ENCODE peak calls at places on chromosomes 2 and 18, in eight cellular contexts. One of them, this sample, is unnamed.

GRCh38 chr2:46331099-46331766 is 34.0 kb downstream of the EPAS1 start:
- DNase-seq in hippocampal formation: no peak
- DNase-seq in stimulated activated CD4-positive, alpha-beta T cell treated with anti-CD3 and anti-CD28 coated beads, TNF-alpha, amount 100 ng/mL, for 1 hour: no peak
- DNase-seq in neural progenitor cell: no peak
- DNase-seq in caudate nucleus: no peak
- DNase-seq in brain microvascular endothelial cell: no peak
- DNase-seq in left ventricle myocardium superior: no peak
- DNase-seq in stomach: no peak
- DNase-seq in this sample: no peak

GRCh38 chr18:49492694-49493033 is 5.6 kb upstream of the C18orf32 start:
- DNase-seq in hippocampal formation: no peak
- DNase-seq in left ventricle myocardium superior: no peak
- DNase-seq in stomach: no peak
- DNase-seq in brain microvascular endothelial cell: no peak
- DNase-seq in stimulated activated CD4-positive, alpha-beta T cell treated with anti-CD3 and anti-CD28 coated beads, TNF-alpha, amount 100 ng/mL, for 1 hour: no peak
- DNase-seq in caudate nucleus: no peak
- DNase-seq in neural progenitor cell: no peak
- DNase-seq in this sample: no peak

GRCh38 chr2:70161069-70161534 is 29.7 kb downstream of the C2orf42 start:
- DNase-seq in neural progenitor cell: no peak
- DNase-seq in left ventricle myocardium superior: no peak
- DNase-seq in caudate nucleus: no peak
- DNase-seq in hippocampal formation: no peak
- DNase-seq in stomach: no peak
- DNase-seq in brain microvascular endothelial cell: no peak
- DNase-seq in stimulated activated CD4-positive, alpha-beta T cell treated with anti-CD3 and anti-CD28 coated beads, TNF-alpha, amount 100 ng/mL, for 1 hour: no peak
- DNase-seq in this sample: no peak

GRCh38 chr2:219285894-219286425 is 6.8 kb downstream of the DNAJB2 start:
- DNase-seq in stomach: no peak
- DNase-seq in brain microvascular endothelial cell: peak; percentile 28
- DNase-seq in hippocampal formation: peak; percentile 56
- DNase-seq in neural progenitor cell: peak; percentile 84
- DNase-seq in stimulated activated CD4-positive, alpha-beta T cell treated with anti-CD3 and anti-CD28 coated beads, TNF-alpha, amount 100 ng/mL, for 1 hour: no peak
- DNase-seq in left ventricle myocardium superior: no peak
- DNase-seq in caudate nucleus: no peak
- DNase-seq in this sample: no peak

GRCh38 chr2:112187805-112188596 is 49.8 kb downstream of the FBLN7 start:
- DNase-seq in caudate nucleus: no peak
- DNase-seq in hippocampal formation: no peak
- DNase-seq in neural progenitor cell: no peak
- DNase-seq in stomach: no peak
- DNase-seq in left ventricle myocardium superior: no peak
- DNase-seq in brain microvascular endothelial cell: no peak
- DNase-seq in stimulated activated CD4-positive, alpha-beta T cell treated with anti-CD3 and anti-CD28 coated beads, TNF-alpha, amount 100 ng/mL, for 1 hour: peak; percentile 58
- DNase-seq in this sample: peak; percentile 64

GRCh38 chr2:236033462-236033861 is 134.7 kb downstream of the GBX2 start:
- DNase-seq in stomach: no peak
- DNase-seq in brain microvascular endothelial cell: no peak
- DNase-seq in hippocampal formation: no peak
- DNase-seq in neural progenitor cell: no peak
- DNase-seq in caudate nucleus: no peak
- DNase-seq in left ventricle myocardium superior: no peak
- DNase-seq in stimulated activated CD4-positive, alpha-beta T cell treated with anti-CD3 and anti-CD28 coated beads, TNF-alpha, amount 100 ng/mL, for 1 hour: no peak
- DNase-seq in this sample: no peak

GRCh38 chr2:148979919-148980277 is 58.6 kb upstream of the LYPD6B start:
- DNase-seq in stimulated activated CD4-positive, alpha-beta T cell treated with anti-CD3 and anti-CD28 coated beads, TNF-alpha, amount 100 ng/mL, for 1 hour: no peak
- DNase-seq in hippocampal formation: no peak
- DNase-seq in left ventricle myocardium superior: no peak
- DNase-seq in neural progenitor cell: peak; percentile 61
- DNase-seq in stomach: no peak
- DNase-seq in caudate nucleus: no peak
- DNase-seq in brain microvascular endothelial cell: no peak
- DNase-seq in this sample: no peak

GRCh38 chr2:188129677-188130076 is 162.0 kb upstream of the GULP1 start:
- DNase-seq in neural progenitor cell: no peak
- DNase-seq in stomach: no peak
- DNase-seq in stimulated activated CD4-positive, alpha-beta T cell treated with anti-CD3 and anti-CD28 coated beads, TNF-alpha, amount 100 ng/mL, for 1 hour: no peak
- DNase-seq in caudate nucleus: no peak
- DNase-seq in brain microvascular endothelial cell: no peak
- DNase-seq in hippocampal formation: no peak
- DNase-seq in left ventricle myocardium superior: no peak
- DNase-seq in this sample: no peak

GRCh38 chr2:174546519-174547506 is 50.8 kb downstream of the WIPF1 start:
- DNase-seq in stimulated activated CD4-positive, alpha-beta T cell treated with anti-CD3 and anti-CD28 coated beads, TNF-alpha, amount 100 ng/mL, for 1 hour: no peak
- DNase-seq in stomach: no peak
- DNase-seq in left ventricle myocardium superior: no peak
- DNase-seq in hippocampal formation: peak; percentile 54
- DNase-seq in brain microvascular endothelial cell: peak; percentile 45
- DNase-seq in neural progenitor cell: peak; percentile 65
- DNase-seq in caudate nucleus: peak; percentile 13
- DNase-seq in this sample: no peak

GRCh38 chr18:13823707-13824395 is at the start of gene MC5R:
- DNase-seq in stimulated activated CD4-positive, alpha-beta T cell treated with anti-CD3 and anti-CD28 coated beads, TNF-alpha, amount 100 ng/mL, for 1 hour: peak; percentile 75
- DNase-seq in left ventricle myocardium superior: peak; percentile 82
- DNase-seq in neural progenitor cell: peak; percentile 88
- DNase-seq in caudate nucleus: peak; percentile 24
- DNase-seq in brain microvascular endothelial cell: peak; percentile 12
- DNase-seq in hippocampal formation: peak; percentile 26
- DNase-seq in stomach: peak; percentile 72
- DNase-seq in this sample: peak; percentile 58

GRCh38 chr2:28457237-28457636 is 38.6 kb upstream of the PLB1 start:
- DNase-seq in neural progenitor cell: peak; percentile 26
- DNase-seq in brain microvascular endothelial cell: no peak
- DNase-seq in stomach: no peak
- DNase-seq in hippocampal formation: no peak
- DNase-seq in left ventricle myocardium superior: no peak
- DNase-seq in caudate nucleus: no peak
- DNase-seq in stimulated activated CD4-positive, alpha-beta T cell treated with anti-CD3 and anti-CD28 coated beads, TNF-alpha, amount 100 ng/mL, for 1 hour: no peak
- DNase-seq in this sample: no peak

GRCh38 chr18:6219116-6219717 is 195.5 kb downstream of the L3MBTL4 start:
- DNase-seq in hippocampal formation: no peak
- DNase-seq in neural progenitor cell: peak; percentile 87
- DNase-seq in stimulated activated CD4-positive, alpha-beta T cell treated with anti-CD3 and anti-CD28 coated beads, TNF-alpha, amount 100 ng/mL, for 1 hour: no peak
- DNase-seq in stomach: no peak
- DNase-seq in caudate nucleus: no peak
- DNase-seq in left ventricle myocardium superior: peak; percentile 34
- DNase-seq in brain microvascular endothelial cell: peak; percentile 49
- DNase-seq in this sample: no peak

GRCh38 chr2:195364015-195364965 is 292.7 kb upstream of the SLC39A10 start:
- DNase-seq in hippocampal formation: no peak
- DNase-seq in left ventricle myocardium superior: no peak
- DNase-seq in caudate nucleus: no peak
- DNase-seq in brain microvascular endothelial cell: peak; percentile 45
- DNase-seq in stimulated activated CD4-positive, alpha-beta T cell treated with anti-CD3 and anti-CD28 coated beads, TNF-alpha, amount 100 ng/mL, for 1 hour: no peak
- DNase-seq in stomach: no peak
- DNase-seq in neural progenitor cell: no peak
- DNase-seq in this sample: no peak

GRCh38 chr2:82089518-82089917 is 1785.0 kb upstream of the LRRTM1 start:
- DNase-seq in neural progenitor cell: no peak
- DNase-seq in left ventricle myocardium superior: no peak
- DNase-seq in hippocampal formation: no peak
- DNase-seq in caudate nucleus: no peak
- DNase-seq in stomach: no peak
- DNase-seq in stimulated activated CD4-positive, alpha-beta T cell treated with anti-CD3 and anti-CD28 coated beads, TNF-alpha, amount 100 ng/mL, for 1 hour: no peak
- DNase-seq in brain microvascular endothelial cell: no peak
- DNase-seq in this sample: no peak

GRCh38 chr2:172408143-172408766 is 19.1 kb upstream of the ITGA6 start:
- DNase-seq in caudate nucleus: no peak
- DNase-seq in neural progenitor cell: peak; percentile 18
- DNase-seq in left ventricle myocardium superior: no peak
- DNase-seq in hippocampal formation: no peak
- DNase-seq in stimulated activated CD4-positive, alpha-beta T cell treated with anti-CD3 and anti-CD28 coated beads, TNF-alpha, amount 100 ng/mL, for 1 hour: no peak
- DNase-seq in brain microvascular endothelial cell: no peak
- DNase-seq in stomach: no peak
- DNase-seq in this sample: no peak

GRCh38 chr2:230797515-230798495 is 66.9 kb upstream of the ITM2C start:
- DNase-seq in hippocampal formation: no peak
- DNase-seq in stimulated activated CD4-positive, alpha-beta T cell treated with anti-CD3 and anti-CD28 coated beads, TNF-alpha, amount 100 ng/mL, for 1 hour: no peak
- DNase-seq in left ventricle myocardium superior: no peak
- DNase-seq in stomach: no peak
- DNase-seq in caudate nucleus: no peak
- DNase-seq in neural progenitor cell: no peak
- DNase-seq in brain microvascular endothelial cell: peak; percentile 32
- DNase-seq in this sample: no peak

GRCh38 chr2:236538242-236538641 is 31.4 kb upstream of the ACKR3 start:
- DNase-seq in caudate nucleus: no peak
- DNase-seq in neural progenitor cell: no peak
- DNase-seq in stomach: no peak
- DNase-seq in hippocampal formation: no peak
- DNase-seq in brain microvascular endothelial cell: no peak
- DNase-seq in left ventricle myocardium superior: no peak
- DNase-seq in stimulated activated CD4-positive, alpha-beta T cell treated with anti-CD3 and anti-CD28 coated beads, TNF-alpha, amount 100 ng/mL, for 1 hour: no peak
- DNase-seq in this sample: no peak

GRCh38 chr2:71186973-71187372 is 39.9 kb downstream of the PAIP2B start:
- DNase-seq in stomach: no peak
- DNase-seq in stimulated activated CD4-positive, alpha-beta T cell treated with anti-CD3 and anti-CD28 coated beads, TNF-alpha, amount 100 ng/mL, for 1 hour: no peak
- DNase-seq in neural progenitor cell: no peak
- DNase-seq in caudate nucleus: no peak
- DNase-seq in left ventricle myocardium superior: no peak
- DNase-seq in hippocampal formation: no peak
- DNase-seq in brain microvascular endothelial cell: no peak
- DNase-seq in this sample: no peak

GRCh38 chr18:21943456-21943855 is 202.9 kb downstream of the MIB1 start:
- DNase-seq in left ventricle myocardium superior: no peak
- DNase-seq in stomach: no peak
- DNase-seq in brain microvascular endothelial cell: no peak
- DNase-seq in neural progenitor cell: no peak
- DNase-seq in caudate nucleus: no peak
- DNase-seq in hippocampal formation: no peak
- DNase-seq in stimulated activated CD4-positive, alpha-beta T cell treated with anti-CD3 and anti-CD28 coated beads, TNF-alpha, amount 100 ng/mL, for 1 hour: no peak
- DNase-seq in this sample: no peak

GRCh38 chr18:8324343-8325065 is 284.7 kb upstream of the RAB12 start:
- DNase-seq in left ventricle myocardium superior: no peak
- DNase-seq in stimulated activated CD4-positive, alpha-beta T cell treated with anti-CD3 and anti-CD28 coated beads, TNF-alpha, amount 100 ng/mL, for 1 hour: no peak
- DNase-seq in brain microvascular endothelial cell: no peak
- DNase-seq in stomach: no peak
- DNase-seq in hippocampal formation: no peak
- DNase-seq in caudate nucleus: no peak
- DNase-seq in neural progenitor cell: no peak
- DNase-seq in this sample: no peak

GRCh38 chr18:48804856-48805610 is 145.7 kb downstream of the SMAD7 start:
- DNase-seq in caudate nucleus: no peak
- DNase-seq in neural progenitor cell: no peak
- DNase-seq in stomach: peak; percentile 11
- DNase-seq in stimulated activated CD4-positive, alpha-beta T cell treated with anti-CD3 and anti-CD28 coated beads, TNF-alpha, amount 100 ng/mL, for 1 hour: no peak
- DNase-seq in brain microvascular endothelial cell: no peak
- DNase-seq in left ventricle myocardium superior: no peak
- DNase-seq in hippocampal formation: no peak
- DNase-seq in this sample: no peak

GRCh38 chr2:36433311-36434217 is 78.0 kb downstream of the CRIM1 start:
- DNase-seq in hippocampal formation: no peak
- DNase-seq in left ventricle myocardium superior: peak; percentile 68
- DNase-seq in stimulated activated CD4-positive, alpha-beta T cell treated with anti-CD3 and anti-CD28 coated beads, TNF-alpha, amount 100 ng/mL, for 1 hour: no peak
- DNase-seq in brain microvascular endothelial cell: peak; percentile 63
- DNase-seq in stomach: no peak
- DNase-seq in caudate nucleus: no peak
- DNase-seq in neural progenitor cell: peak; percentile 48
- DNase-seq in this sample: no peak

GRCh38 chr2:189363559-189363958 is 77.7 kb upstream of the WDR75 start:
- DNase-seq in neural progenitor cell: no peak
- DNase-seq in hippocampal formation: no peak
- DNase-seq in caudate nucleus: no peak
- DNase-seq in left ventricle myocardium superior: no peak
- DNase-seq in stomach: no peak
- DNase-seq in stimulated activated CD4-positive, alpha-beta T cell treated with anti-CD3 and anti-CD28 coated beads, TNF-alpha, amount 100 ng/mL, for 1 hour: no peak
- DNase-seq in brain microvascular endothelial cell: peak; percentile 32
- DNase-seq in this sample: no peak

GRCh38 chr2:97900806-97901205 is 94.9 kb downstream of the TMEM131 start:
- DNase-seq in neural progenitor cell: no peak
- DNase-seq in hippocampal formation: no peak
- DNase-seq in brain microvascular endothelial cell: peak; percentile 33
- DNase-seq in stimulated activated CD4-positive, alpha-beta T cell treated with anti-CD3 and anti-CD28 coated beads, TNF-alpha, amount 100 ng/mL, for 1 hour: no peak
- DNase-seq in stomach: no peak
- DNase-seq in left ventricle myocardium superior: no peak
- DNase-seq in caudate nucleus: no peak
- DNase-seq in this sample: no peak

GRCh38 chr2:152762202-152762601 is 43.8 kb downstream of the ARL6IP6 start:
- DNase-seq in neural progenitor cell: peak; percentile 30
- DNase-seq in caudate nucleus: no peak
- DNase-seq in brain microvascular endothelial cell: peak; percentile 77
- DNase-seq in left ventricle myocardium superior: no peak
- DNase-seq in hippocampal formation: no peak
- DNase-seq in stimulated activated CD4-positive, alpha-beta T cell treated with anti-CD3 and anti-CD28 coated beads, TNF-alpha, amount 100 ng/mL, for 1 hour: no peak
- DNase-seq in stomach: no peak
- DNase-seq in this sample: no peak

GRCh38 chr2:43164686-43165085 is 61.7 kb downstream of the ZFP36L2 start:
- DNase-seq in hippocampal formation: no peak
- DNase-seq in neural progenitor cell: no peak
- DNase-seq in stomach: no peak
- DNase-seq in left ventricle myocardium superior: no peak
- DNase-seq in caudate nucleus: no peak
- DNase-seq in brain microvascular endothelial cell: no peak
- DNase-seq in stimulated activated CD4-positive, alpha-beta T cell treated with anti-CD3 and anti-CD28 coated beads, TNF-alpha, amount 100 ng/mL, for 1 hour: no peak
- DNase-seq in this sample: no peak

GRCh38 chr2:20647764-20648164 is 3.1 kb downstream of the HS1BP3 start:
- DNase-seq in hippocampal formation: no peak
- DNase-seq in stimulated activated CD4-positive, alpha-beta T cell treated with anti-CD3 and anti-CD28 coated beads, TNF-alpha, amount 100 ng/mL, for 1 hour: no peak
- DNase-seq in stomach: no peak
- DNase-seq in left ventricle myocardium superior: no peak
- DNase-seq in caudate nucleus: no peak
- DNase-seq in neural progenitor cell: no peak
- DNase-seq in brain microvascular endothelial cell: no peak
- DNase-seq in this sample: no peak

GRCh38 chr2:1538663-1539062 is 125.4 kb downstream of the TPO start:
- DNase-seq in neural progenitor cell: peak; percentile 72
- DNase-seq in stimulated activated CD4-positive, alpha-beta T cell treated with anti-CD3 and anti-CD28 coated beads, TNF-alpha, amount 100 ng/mL, for 1 hour: no peak
- DNase-seq in left ventricle myocardium superior: no peak
- DNase-seq in brain microvascular endothelial cell: peak; percentile 43
- DNase-seq in caudate nucleus: no peak
- DNase-seq in stomach: no peak
- DNase-seq in hippocampal formation: no peak
- DNase-seq in this sample: peak; percentile 46

GRCh38 chr2:10284108-10284870 is 18.4 kb upstream of the HPCAL1 start:
- DNase-seq in stimulated activated CD4-positive, alpha-beta T cell treated with anti-CD3 and anti-CD28 coated beads, TNF-alpha, amount 100 ng/mL, for 1 hour: no peak
- DNase-seq in left ventricle myocardium superior: no peak
- DNase-seq in brain microvascular endothelial cell: no peak
- DNase-seq in neural progenitor cell: no peak
- DNase-seq in caudate nucleus: no peak
- DNase-seq in stomach: no peak
- DNase-seq in hippocampal formation: peak; percentile 71
- DNase-seq in this sample: no peak

GRCh38 chr2:46299365-46300263 is 2.4 kb downstream of the EPAS1 start:
- DNase-seq in brain microvascular endothelial cell: peak; percentile 59
- DNase-seq in stimulated activated CD4-positive, alpha-beta T cell treated with anti-CD3 and anti-CD28 coated beads, TNF-alpha, amount 100 ng/mL, for 1 hour: no peak
- DNase-seq in neural progenitor cell: peak; percentile 68
- DNase-seq in caudate nucleus: no peak
- DNase-seq in stomach: peak; percentile 75
- DNase-seq in left ventricle myocardium superior: peak; percentile 84
- DNase-seq in hippocampal formation: peak; percentile 16
- DNase-seq in this sample: no peak

GRCh38 chr2:233242231-233242917 is 9.1 kb upstream of the ATG16L1 start:
- DNase-seq in caudate nucleus: no peak
- DNase-seq in stimulated activated CD4-positive, alpha-beta T cell treated with anti-CD3 and anti-CD28 coated beads, TNF-alpha, amount 100 ng/mL, for 1 hour: no peak
- DNase-seq in neural progenitor cell: no peak
- DNase-seq in hippocampal formation: no peak
- DNase-seq in brain microvascular endothelial cell: peak; percentile 44
- DNase-seq in stomach: no peak
- DNase-seq in left ventricle myocardium superior: no peak
- DNase-seq in this sample: no peak

GRCh38 chr2:120715941-120716340 is 19.7 kb upstream of the GLI2 start:
- DNase-seq in stomach: no peak
- DNase-seq in left ventricle myocardium superior: no peak
- DNase-seq in stimulated activated CD4-positive, alpha-beta T cell treated with anti-CD3 and anti-CD28 coated beads, TNF-alpha, amount 100 ng/mL, for 1 hour: no peak
- DNase-seq in hippocampal formation: no peak
- DNase-seq in brain microvascular endothelial cell: no peak
- DNase-seq in neural progenitor cell: no peak
- DNase-seq in caudate nucleus: no peak
- DNase-seq in this sample: no peak

GRCh38 chr2:48448274-48449061 is 81.5 kb upstream of the STON1 start:
- DNase-seq in stomach: no peak
- DNase-seq in neural progenitor cell: no peak
- DNase-seq in hippocampal formation: no peak
- DNase-seq in left ventricle myocardium superior: no peak
- DNase-seq in caudate nucleus: no peak
- DNase-seq in stimulated activated CD4-positive, alpha-beta T cell treated with anti-CD3 and anti-CD28 coated beads, TNF-alpha, amount 100 ng/mL, for 1 hour: no peak
- DNase-seq in brain microvascular endothelial cell: peak; percentile 57
- DNase-seq in this sample: no peak

GRCh38 chr2:147224070-147224469 is 620.8 kb upstream of the ACVR2A start:
- DNase-seq in brain microvascular endothelial cell: no peak
- DNase-seq in left ventricle myocardium superior: no peak
- DNase-seq in hippocampal formation: no peak
- DNase-seq in stomach: no peak
- DNase-seq in caudate nucleus: no peak
- DNase-seq in neural progenitor cell: peak; percentile 20
- DNase-seq in stimulated activated CD4-positive, alpha-beta T cell treated with anti-CD3 and anti-CD28 coated beads, TNF-alpha, amount 100 ng/mL, for 1 hour: no peak
- DNase-seq in this sample: no peak

This sample was measured in T-helper 2 cell.